ENCODE peak calls at places on chromosome 15, in four cellular contexts. B, E, F and P are unnamed samples.

GRCh38 chr15:99125061-99125990 is 20.4 kb downstream of the SYNM start:
- DNase-seq in F (no peak), E (peak; percentile 89), B (peak; percentile 6), P (no peak)

GRCh38 chr15:86229966-86230365 is 150.3 kb downstream of the AGBL1 start:
- DNase-seq in E (no peak), B (no peak), F (no peak), P (no peak)

GRCh38 chr15:92625297-92625980 is 30.1 kb downstream of the FAM174B start:
- DNase-seq in E (no peak), F (no peak), B (peak; percentile 90), P (no peak)

GRCh38 chr15:63264685-63265302 is 12.6 kb upstream of the APH1B start:
- DNase-seq in E (no peak), B (peak; percentile 30), F (no peak), P (no peak)

GRCh38 chr15:79308874-79309273 is 2.0 kb upstream of the TMED3 start:
- DNase-seq in B (no peak), E (no peak), F (no peak), P (no peak)

GRCh38 chr15:58378241-58379085 is 53.3 kb upstream of the LIPC start:
- DNase-seq in B (peak; percentile 60), E (no peak), F (no peak), P (no peak)

GRCh38 chr15:60462027-60462426 is 16.9 kb downstream of the ICE2 start:
- DNase-seq in B (no peak), E (no peak), F (no peak), P (no peak)

GRCh38 chr15:37109952-37110630 is 9.7 kb upstream of the MEIS2 start:
- DNase-seq in B (peak; percentile 68), E (peak; percentile 51), F (no peak), P (no peak)

GRCh38 chr15:77335298-77335697 is 84.6 kb downstream of the PEAK1 start:
- DNase-seq in F (no peak), B (peak; percentile 37), E (no peak), P (no peak)

GRCh38 chr15:49844390-49844789 is 223.5 kb downstream of the DTWD1 start:
- DNase-seq in E (no peak), B (no peak), F (no peak), P (no peak)

GRCh38 chr15:27486036-27486435 is 515.1 kb downstream of the GABRG3 start:
- DNase-seq in F (no peak), B (peak; percentile 38), E (no peak), P (no peak)

GRCh38 chr15:76208084-76208785 is 103.0 kb downstream of the ETFA start:
- DNase-seq in B (no peak), E (no peak), F (no peak), P (no peak)

GRCh38 chr15:31080618-31081017 is 20.9 kb downstream of the TRPM1 start:
- DNase-seq in B (no peak), F (no peak), E (peak; percentile 76), P (no peak)

GRCh38 chr15:71581406-71581930 is 228.9 kb upstream of the NR2E3 start:
- DNase-seq in B (no peak), F (no peak), E (no peak), P (no peak)

GRCh38 chr15:40340740-40341400 is at the start of gene CCDC9B:
- DNase-seq in F (no peak), B (peak; percentile 81), E (peak; percentile 97), P (no peak)

GRCh38 chr15:31211353-31211752 is 109.8 kb upstream of the TRPM1 start:
- DNase-seq in E (no peak), F (no peak), B (no peak), P (no peak)

GRCh38 chr15:90829942-90830440 is 38.4 kb upstream of the FURIN start:
- DNase-seq in E (no peak), F (no peak), B (no peak), P (no peak)

GRCh38 chr15:57463360-57463759 is 87.1 kb downstream of the CGNL1 start:
- DNase-seq in B (no peak), E (no peak), F (no peak), P (no peak)

GRCh38 chr15:65334586-65335231 is 30.2 kb downstream of the RNU5B-1 start:
- DNase-seq in E (peak; percentile 40), F (no peak), B (no peak), P (no peak)

GRCh38 chr15:72342385-72342784 is 22.4 kb upstream of the CELF6 start:
- DNase-seq in B (peak; percentile 4), E (peak; percentile 51), F (peak; percentile 55), P (no peak)

GRCh38 chr15:65835452-65835851 is 33.8 kb upstream of the RAB11A start:
- DNase-seq in F (no peak), E (no peak), B (no peak), P (no peak)

GRCh38 chr15:65042776-65043322 is 2.3 kb upstream of the SLC51B start:
- DNase-seq in F (no peak), B (no peak), E (no peak), P (no peak)

GRCh38 chr15:55742927-55743614 is at the start of gene PRTG:
- DNase-seq in B (peak; percentile 83), E (peak; percentile 86), F (no peak), P (no peak)

GRCh38 chr15:41474941-41475340 is 18.7 kb upstream of the ITPKA start:
- DNase-seq in F (no peak), B (no peak), E (no peak), P (no peak)

GRCh38 chr15:73988075-73988969 is 3.8 kb downstream of the STOML1 start:
- DNase-seq in F (no peak), B (peak; percentile 66), E (no peak), P (no peak)

GRCh38 chr15:73987646-73988045 is 4.4 kb downstream of the STOML1 start:
- DNase-seq in B (no peak), F (no peak), E (no peak), P (no peak)

GRCh38 chr15:73985101-73985873 is 6.8 kb downstream of the STOML1 start:
- DNase-seq in E (no peak), F (no peak), B (peak; percentile 73), P (no peak)

GRCh38 chr15:73986055-73986775 is 5.9 kb downstream of the STOML1 start:
- DNase-seq in F (no peak), B (no peak), E (no peak), P (no peak)

DNA sequence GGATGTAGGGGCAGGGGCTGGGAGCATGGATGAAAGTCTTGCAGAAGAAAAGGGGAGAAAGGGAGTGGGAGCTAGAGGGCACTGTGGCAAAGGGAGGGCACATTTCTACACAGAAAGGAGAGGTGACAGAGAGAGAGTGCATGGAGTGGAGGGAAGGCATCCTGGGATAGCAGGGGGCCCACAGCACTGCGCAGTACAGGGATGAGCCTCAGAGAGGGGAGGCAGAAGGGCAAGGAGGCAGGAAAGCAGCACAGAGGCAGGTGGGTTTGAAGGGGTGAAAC is 5.4 kb downstream of the STOML1 start:
- DNase-seq in F (no peak), E (no peak), B (no peak), P (no peak)
- H3K4me1 ChIP-seq in F (peaks cover 8% of the 10 kb centered on the region), E (peaks cover 63% of the 10 kb centered on the region), B (peaks cover 70% of the 10 kb centered on the region), P (peaks cover 100% of the 10 kb centered on the region)

DNA sequence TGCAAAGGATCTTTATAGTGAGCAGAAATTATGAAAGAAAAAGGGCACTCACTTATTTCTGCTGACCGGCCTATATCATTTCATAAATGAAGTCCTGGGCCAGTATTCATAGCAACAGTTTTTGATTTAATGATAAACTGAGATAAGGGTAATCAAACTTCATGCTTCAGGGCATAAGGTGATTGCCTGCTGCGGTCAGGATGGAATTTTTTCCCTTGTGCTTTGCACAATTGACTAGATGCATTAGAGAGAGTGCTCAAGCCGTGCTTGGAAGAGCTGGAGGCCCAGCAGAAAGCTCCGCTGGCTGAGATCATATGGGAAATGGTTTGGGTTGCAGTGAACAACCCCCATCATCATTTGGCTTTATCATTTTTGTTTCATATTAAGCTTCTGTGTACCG is 10.4 kb downstream of the SEMA6D start:
- DNase-seq in B (no peak), F (no peak), E (no peak), P (no peak)
- H3K4me1 ChIP-seq in B (no peaks in the 10 kb centered on the region), F (no peaks in the 10 kb centered on the region), E (peaks cover 82% of the 10 kb centered on the region), P (peaks cover 6% of the 10 kb centered on the region)

DNA sequence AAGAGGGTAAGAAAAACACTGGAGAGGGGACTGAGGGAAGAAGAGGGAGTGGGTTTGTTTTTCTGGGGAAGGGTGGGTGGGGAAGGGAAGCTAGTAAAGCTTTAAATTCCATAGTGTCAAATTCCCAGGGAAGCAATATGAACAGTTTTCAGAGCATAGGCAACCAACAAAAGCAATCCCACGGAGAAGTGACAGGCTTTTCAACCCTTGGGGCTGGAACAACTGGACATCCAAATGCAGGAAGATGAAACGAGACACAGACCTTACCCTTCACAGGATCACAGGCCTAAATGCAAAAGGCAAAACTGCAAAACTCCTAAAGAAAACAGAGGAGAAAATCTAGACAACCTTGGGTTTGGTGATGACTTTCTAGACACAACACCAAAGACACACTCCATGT is 61.7 kb downstream of the CHSY1 start:
- DNase-seq in E (no peak), F (no peak), B (no peak), P (no peak)
- H3K4me1 ChIP-seq in E (peaks cover 52% of the 10 kb centered on the region), F (peaks cover 27% of the 10 kb centered on the region), B (peaks cover 41% of the 10 kb centered on the region), P (peaks cover 96% of the 10 kb centered on the region)

DNA sequence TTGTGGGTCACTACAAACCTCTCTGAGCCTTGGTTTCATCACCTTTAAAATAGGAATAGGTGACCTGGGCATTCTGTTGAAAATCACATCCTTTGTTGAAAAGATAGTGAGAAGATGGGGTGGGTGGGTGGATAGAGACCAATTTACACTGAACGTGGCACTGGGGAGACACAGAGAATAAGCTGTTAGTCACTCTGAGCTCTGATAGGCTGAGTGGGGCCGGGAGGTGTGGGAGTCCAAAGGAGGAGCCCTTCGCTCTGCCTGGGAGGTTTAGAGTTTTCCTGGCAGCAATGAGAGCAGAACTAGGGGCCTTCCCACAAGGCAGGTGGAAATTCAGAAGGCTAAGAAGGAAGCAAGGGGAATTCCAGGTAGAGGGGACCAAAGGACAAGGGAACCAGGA is 272.6 kb downstream of the RPLP1 start:
- DNase-seq in E (no peak), F (no peak), B (no peak), P (no peak)
- H3K4me1 ChIP-seq in E (peaks cover 12% of the 10 kb centered on the region), F (peaks cover 60% of the 10 kb centered on the region), B (no peaks in the 10 kb centered on the region), P (no peaks in the 10 kb centered on the region)

DNA sequence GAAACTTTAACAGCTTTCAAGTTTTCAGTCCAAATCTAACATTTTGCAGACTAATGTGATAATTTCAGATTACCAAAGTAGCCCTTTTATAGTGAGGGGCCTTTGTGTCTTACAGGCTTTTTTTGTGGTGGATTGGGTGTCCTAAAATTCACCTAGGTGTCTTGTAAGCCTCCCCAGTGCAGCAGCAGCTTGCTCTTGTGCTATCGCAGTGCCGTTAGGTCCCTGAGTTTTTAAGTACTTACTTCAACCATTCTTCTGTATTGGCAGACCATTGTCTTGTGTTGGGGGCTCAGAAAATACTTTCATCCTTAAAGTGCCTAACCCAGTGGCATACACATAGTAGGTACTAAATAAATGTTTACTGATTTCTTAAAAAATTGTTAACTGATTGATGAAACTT is 2.1 kb downstream of the PDE8A start:
- DNase-seq in F (no peak), E (no peak), B (no peak), P (no peak)
- H3K4me1 ChIP-seq in F (peaks cover 33% of the 10 kb centered on the region), E (peaks cover 48% of the 10 kb centered on the region), B (peaks cover 7% of the 10 kb centered on the region), P (peaks cover 58% of the 10 kb centered on the region)